ENCODE peak calls at places on chromosomes 7 and 10, in four cellular contexts. U is GM23248; Y is neuronal stem cell; D is stimulated activated CD4-positive, alpha-beta T cell treated with anti-CD3 and anti-CD28 coated beads, Interleukin-4, amount 100 ng/mL, for 48 hours. Q is an unnamed sample.

GRCh38 chr7:141045126-141045841 is 28.6 kb upstream of the TMEM178B start:
- DNase-seq in U (peak; percentile 23), Y (no peak), D (no peak), Q (no peak)

GRCh38 chr7:157528785-157529341 is 192.1 kb downstream of the DNAJB6 start:
- DNase-seq in U (no peak), Y (no peak), D (no peak), Q (no peak)

GRCh38 chr7:134435161-134435920 is 23.6 kb downstream of the AKR1B1 start:
- DNase-seq in U (peak; percentile 80), Y (no peak), D (no peak), Q (no peak)

GRCh38 chr10:34727595-34728033 is 87.5 kb downstream of the PARD3 start:
- DNase-seq in U (no peak), Y (no peak), D (no peak), Q (no peak)

GRCh38 chr7:127018889-127019288 is 233.9 kb downstream of the GRM8 start:
- DNase-seq in U (no peak), Y (no peak), D (no peak), Q (no peak)

GRCh38 chr10:1733720-1734119 is 3.6 kb downstream of the ADARB2 start:
- DNase-seq in U (no peak), Y (no peak), D (no peak), Q (no peak)

GRCh38 chr10:82288461-82288881 is 413.5 kb downstream of the NRG3 start:
- DNase-seq in U (peak; percentile 20), Y (no peak), D (no peak), Q (no peak)

GRCh38 chr10:76523215-76523614 is 1091.8 kb downstream of the LRMDA start:
- DNase-seq in U (no peak), Y (no peak), D (no peak), Q (no peak)

GRCh38 chr7:1951600-1951999 is 281.1 kb downstream of the MAD1L1 start:
- DNase-seq in U (no peak), Y (no peak), D (no peak), Q (no peak)

GRCh38 chr7:155066417-155066950 is 3.6 kb upstream of the HTR5A start:
- DNase-seq in U (peak; percentile 87), Y (no peak), D (no peak), Q (no peak)

GRCh38 chr7:76191783-76192240 is 9.9 kb upstream of the SRRM3 start:
- DNase-seq in U (peak; percentile 35), Y (no peak), D (no peak), Q (no peak)

GRCh38 chr7:128875523-128875948 is 12.9 kb downstream of the ATP6V1F start:
- DNase-seq in U (no peak), Y (no peak), D (no peak), Q (no peak)

GRCh38 chr10:61465807-61466425 is 12.7 kb upstream of the TMEM26 start:
- DNase-seq in U (peak; percentile 62), Y (no peak), D (no peak), Q (no peak)

Q was measured in stimulated activated effector memory CD8-positive, alpha-beta T cell treated with anti-CD3 and anti-CD28 coated beads, Interleukin-12 subunit alpha, Interleukin-12 subunit beta, amount 100 ng/mL, for 72 hours.